ENCODE peak calls at places on chromosomes 11 and 22, in five cellular contexts. Y is NT2/D1, B is GM12878, P is HepG2, F is H1. C is an unnamed sample.

GRCh38 chr11:86955111-86955673 is at the start of gene FZD4:
- DNase-seq in P (peak), Y (peak), F (no peak), B (no peak), C (peak)

GRCh38 chr11:63019506-63019905 is 3.9 kb upstream of the SLC22A8 start:
- DNase-seq in P (no peak), B (no peak), Y (no peak), F (no peak), C (no peak)

GRCh38 chr11:94784884-94785283 is 16.7 kb downstream of the AMOTL1 start:
- DNase-seq in Y (no peak), P (no peak), B (no peak), F (no peak), C (no peak)

GRCh38 chr11:71101046-71101445 is 151.3 kb downstream of the SHANK2 start:
- DNase-seq in F (no peak), Y (no peak), P (no peak), B (no peak), C (no peak)

GRCh38 chr11:36010010-36010740 is 66.3 kb downstream of the LDLRAD3 start:
- DNase-seq in P (no peak), Y (no peak), F (no peak), B (no peak), C (no peak)

GRCh38 chr11:126978155-126978554 is 22.4 kb downstream of the KIRREL3 start:
- DNase-seq in F (peak), Y (peak), B (no peak), P (no peak), C (no peak)

GRCh38 chr11:121741954-121742361 is 289.2 kb upstream of the SORL1-AS1 start:
- DNase-seq in F (no peak), P (no peak), Y (no peak), B (no peak), C (no peak)

GRCh38 chr22:49209452-49210195 is 618.0 kb downstream of the BRD1 start:
- DNase-seq in P (peak), B (no peak), Y (no peak), F (no peak), C (no peak)

GRCh38 chr11:100821198-100821597 is 134.1 kb downstream of the ARHGAP42 start:
- DNase-seq in B (no peak), F (no peak), Y (no peak), P (no peak), C (no peak)

GRCh38 chr11:124640660-124641059 is 18.0 kb downstream of the TBRG1 start:
- DNase-seq in Y (no peak), F (no peak), P (no peak), B (no peak), C (no peak)

GRCh38 chr11:69166186-69167115 is 10.7 kb downstream of the SMIM38 start:
- DNase-seq in P (peak), Y (peak), F (peak), B (peak), C (peak)

GRCh38 chr11:3056296-3057068 is 741 bp downstream of the CARS1 start:
- DNase-seq in P (no peak), B (no peak), Y (no peak), F (no peak), C (no peak)

GRCh38 chr11:96863520-96863919 is 473.7 kb downstream of the JRKL start:
- DNase-seq in P (no peak), F (no peak), Y (no peak), B (no peak), C (no peak)

GRCh38 chr11:23554002-23554401 is 693.7 kb upstream of the CCDC179 start:
- DNase-seq in P (peak), F (no peak), B (no peak), Y (no peak), C (no peak)

GRCh38 chr11:23556163-23556750 is 696.0 kb upstream of the CCDC179 start:
- DNase-seq in Y (no peak), B (no peak), P (no peak), F (no peak), C (no peak)

DNA sequence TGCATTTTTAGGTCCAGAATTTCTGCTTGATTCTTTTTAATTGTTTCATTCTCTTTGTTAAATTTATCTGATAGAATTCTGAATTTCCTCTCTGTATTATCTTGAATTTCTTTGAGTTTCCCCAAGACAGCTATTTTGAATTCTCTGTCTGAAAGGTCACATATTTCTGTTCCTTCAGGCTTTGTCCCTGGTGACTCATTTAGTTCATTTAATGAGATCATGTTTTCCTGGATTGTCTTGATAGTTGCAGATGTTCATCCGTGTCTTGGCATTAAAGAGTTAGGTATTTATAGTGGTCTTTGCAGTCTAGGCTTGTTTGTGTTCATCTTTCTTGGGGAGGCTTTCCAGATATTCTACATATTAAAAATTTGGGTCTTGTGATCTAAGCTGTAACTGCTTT is 694.8 kb upstream of the CCDC179 start:
- DNase-seq in B (no peak), P (no peak), Y (no peak), F (no peak), C (no peak)
- TF ChIP-seq SUZ12 in B (no peak), P (no peak), Y (no peak), F (no peak), C (no peak)

GRCh38 chr22:20239063-20239950 is 28.8 kb downstream of the RTN4R start:
- DNase-seq in P (no peak), B (no peak), F (no peak), Y (no peak), C (no peak)

GRCh38 chr22:20240900-20241299 is 27.2 kb downstream of the RTN4R start:
- DNase-seq in F (no peak), P (no peak), Y (no peak), B (no peak), C (no peak)

GRCh38 chr22:20237480-20238440 is 30.4 kb downstream of the RTN4R start:
- DNase-seq in P (no peak), Y (no peak), F (no peak), B (no peak), C (no peak)

GRCh38 chr22:20239951-20240773 is 28.0 kb downstream of the RTN4R start:
- DNase-seq in Y (no peak), P (no peak), F (no peak), B (no peak), C (no peak)

GRCh38 chr22:20238567-20239062 is 29.5 kb downstream of the RTN4R start:
- DNase-seq in B (no peak), Y (peak), F (peak), P (peak), C (peak)
- TF ChIP-seq SUZ12 in B (no peak), Y (no peak), F (no peak), P (no peak), C (no peak)

DNA sequence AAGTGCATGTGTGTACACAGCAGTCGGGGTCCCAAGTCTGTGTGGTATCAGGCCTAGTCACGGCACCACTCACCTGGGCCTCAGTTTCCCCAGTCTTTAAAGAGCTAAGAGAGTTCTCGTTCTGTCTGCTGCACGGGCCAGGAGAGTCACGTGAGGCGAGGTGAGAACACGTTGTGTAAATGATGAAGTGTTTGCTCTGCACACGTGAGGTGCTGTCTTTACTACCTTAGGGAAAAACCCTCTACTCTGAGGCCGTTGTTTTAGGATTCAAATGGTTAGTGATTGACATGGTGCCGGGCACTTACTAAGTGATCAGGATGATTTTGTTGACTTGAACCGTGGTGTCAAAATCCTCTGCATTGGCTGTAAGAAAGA is 86.5 kb upstream of the PPARA start:
- DNase-seq in B (no peak), P (no peak), Y (no peak), F (no peak), C (no peak)
- TF ChIP-seq SUZ12 in B (no peak), P (no peak), Y (no peak), F (no peak), C (no peak)

DNA sequence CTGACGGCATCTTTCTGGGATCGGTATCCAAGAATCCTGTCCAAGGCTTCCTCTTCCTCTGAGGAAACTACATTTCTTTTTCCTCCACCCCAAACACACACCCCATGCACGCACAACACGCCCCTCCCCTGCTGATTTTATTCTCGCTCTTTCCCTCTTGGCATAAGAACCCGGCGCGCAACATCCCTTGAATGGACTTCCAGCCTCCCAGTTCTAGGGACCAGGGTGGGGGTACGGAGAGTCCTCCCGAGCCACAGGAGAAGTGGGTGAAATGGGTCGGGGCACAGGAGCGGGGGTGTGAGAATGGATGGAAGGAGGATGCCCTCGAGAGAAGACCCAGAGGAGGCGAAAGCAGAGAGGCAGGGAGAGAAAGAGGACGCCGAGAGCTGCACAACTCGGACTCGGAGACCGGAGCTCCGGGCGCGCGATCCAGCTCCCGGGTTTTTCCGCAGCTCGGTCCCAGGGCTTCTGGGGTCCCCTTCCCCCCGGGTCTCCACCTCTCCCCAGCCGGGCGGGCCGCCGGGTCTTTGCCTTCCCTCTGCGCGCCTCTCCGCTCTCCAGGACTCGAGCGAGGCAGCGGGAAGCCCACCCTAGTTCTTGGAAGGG is 1.4 kb upstream of the LARGE1 start:
- DNase-seq in P (peak), B (no peak), F (no peak), Y (peak), C (peak)
- TF ChIP-seq SUZ12 in P (no peak), B (no peak), F (no peak), Y (no peak), C (no peak)

DNA sequence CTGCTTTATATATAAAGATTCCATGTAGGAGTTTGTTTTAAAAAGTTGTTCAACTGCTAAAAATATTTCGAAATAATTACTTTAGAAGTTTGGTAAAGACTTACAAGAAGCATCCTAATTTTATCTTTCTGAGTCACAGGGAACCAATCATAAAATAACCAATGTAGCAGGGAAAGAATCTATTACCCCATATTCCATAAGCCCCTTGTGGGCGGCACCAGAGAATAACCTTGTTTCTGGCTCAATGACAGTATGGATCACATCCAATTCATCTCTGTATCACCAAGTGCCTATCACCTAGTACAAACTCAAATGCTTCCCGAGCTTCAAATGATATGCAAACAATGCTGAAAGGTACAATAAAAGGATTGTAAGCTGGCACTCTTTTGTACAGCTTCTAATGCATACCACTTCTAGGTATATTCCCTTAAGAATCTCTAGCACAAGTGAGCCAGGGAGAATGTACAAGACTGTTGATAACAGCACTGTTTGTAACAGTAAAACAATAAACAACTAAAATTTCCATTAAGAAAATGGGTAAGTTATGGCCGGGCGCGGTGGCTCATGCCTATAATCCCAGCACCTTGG is 158.4 kb downstream of the ATG16L2 start:
- DNase-seq in P (no peak), Y (no peak), F (no peak), B (no peak), C (no peak)
- TF ChIP-seq SUZ12 in P (no peak), Y (no peak), F (no peak), B (no peak), C (no peak)

GRCh38 chr11:123384116-123384515 is 46.0 kb upstream of the GRAMD1B start:
- DNase-seq in P (no peak), B (no peak), Y (no peak), F (no peak), C (no peak)

GRCh38 chr11:123390146-123390545 is 39.9 kb upstream of the GRAMD1B start:
- DNase-seq in B (no peak), Y (no peak), P (no peak), F (no peak), C (no peak)

GRCh38 chr11:123388640-123389039 is 41.4 kb upstream of the GRAMD1B start:
- DNase-seq in F (no peak), P (no peak), B (no peak), Y (no peak), C (no peak)

GRCh38 chr11:123382555-123383074 is 47.5 kb upstream of the GRAMD1B start:
- DNase-seq in F (no peak), P (no peak), Y (no peak), B (no peak), C (no peak)

DNA sequence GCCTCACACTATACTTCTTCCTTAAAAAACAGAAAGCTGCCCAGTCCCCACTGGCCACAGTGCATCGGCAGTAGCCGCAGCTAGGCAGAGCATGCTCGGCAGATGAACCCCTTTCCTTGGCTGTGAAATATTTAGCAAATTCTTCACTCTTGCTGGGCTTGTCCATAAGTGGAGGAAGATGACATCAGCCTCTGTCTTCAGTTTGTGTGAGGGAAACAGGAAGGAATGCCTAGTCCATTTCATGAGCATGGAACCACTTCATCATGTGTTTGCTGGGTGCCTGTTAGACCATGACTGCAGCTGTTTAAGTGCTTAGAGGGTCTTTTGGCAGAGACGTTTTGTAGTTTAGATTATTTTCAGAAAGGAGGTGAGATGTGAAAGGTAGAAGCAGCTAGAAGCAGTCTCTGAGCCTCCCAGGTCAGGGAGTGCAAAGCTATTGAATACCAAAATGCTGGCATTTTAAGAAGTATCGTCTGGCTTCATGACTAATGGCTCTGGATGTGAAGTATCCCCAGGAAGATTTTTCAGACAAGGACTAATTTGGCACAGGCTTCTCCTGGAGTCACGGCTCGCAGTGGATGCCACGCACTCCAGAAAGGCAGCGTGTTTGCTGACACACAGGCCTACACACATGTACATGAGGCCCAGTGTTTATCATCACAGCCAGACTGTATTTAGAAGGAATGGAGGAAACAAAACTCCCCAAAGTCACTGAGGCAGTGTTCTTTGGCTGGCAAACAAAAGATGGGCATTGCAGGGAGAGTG is 43.1 kb upstream of the GRAMD1B start:
- DNase-seq in Y (no peak), P (no peak), F (no peak), B (no peak), C (no peak)
- TF ChIP-seq SUZ12 in Y (no peak), P (no peak), F (no peak), B (no peak), C (no peak)

GRCh38 chr11:9687736-9688494 is 24.0 kb downstream of the SWAP70 start:
- DNase-seq in F (no peak), P (no peak), Y (no peak), B (no peak), C (no peak)

GRCh38 chr11:9692696-9693095 is 28.8 kb downstream of the SWAP70 start:
- DNase-seq in Y (no peak), B (no peak), F (no peak), P (no peak), C (no peak)

GRCh38 chr11:9689721-9690120 is 25.8 kb downstream of the SWAP70 start:
- DNase-seq in P (no peak), Y (no peak), F (no peak), B (no peak), C (no peak)

GRCh38 chr11:9691865-9692264 is 28.0 kb downstream of the SWAP70 start:
- DNase-seq in P (no peak), B (no peak), Y (no peak), F (no peak), C (no peak)

GRCh38 chr11:9688716-9689511 is 25.0 kb downstream of the SWAP70 start:
- DNase-seq in F (no peak), P (no peak), Y (no peak), B (peak), C (no peak)
- TF ChIP-seq SUZ12 in F (no peak), P (no peak), Y (no peak), B (no peak), C (no peak)

GRCh38 chr11:43984519-43985385 is 42.3 kb downstream of the C11orf96 start:
- DNase-seq in F (no peak), Y (no peak), P (peak), B (no peak), C (no peak)
- TF ChIP-seq SUZ12 in F (no peak), Y (no peak), P (no peak), B (no peak), C (no peak)